ENCODE peak calls at places on chromosomes 3 and 15, in five cellular contexts. P is suprapubic skin, R is spleen, C is GM12891, Y is GM23338. A is an unnamed sample.

GRCh38 chr3:196636369-196637349 is 2.8 kb upstream of the NRROS start:
- DNase-seq in P (no peak), R (peak), C (no peak), Y (no peak), A (no peak)

GRCh38 chr3:62188547-62189375 is 184.6 kb downstream of the FEZF2 start:
- DNase-seq in P (peak), R (peak), C (peak), Y (peak), A (peak)

GRCh38 chr3:270688-271087 is 74.1 kb downstream of the CHL1 start:
- DNase-seq in P (no peak), R (no peak), C (no peak), Y (no peak), A (no peak)

GRCh38 chr3:153159771-153160397 is 2.1 kb upstream of the RAP2B start:
- DNase-seq in P (no peak), R (peak), C (no peak), Y (no peak), A (no peak)

GRCh38 chr3:164326714-164327113 is 751.6 kb downstream of the SI start:
- DNase-seq in P (no peak), R (no peak), C (no peak), Y (no peak), A (no peak)

GRCh38 chr3:124459678-124460077 is 270.6 kb upstream of the UMPS start:
- DNase-seq in P (no peak), R (no peak), C (no peak), Y (no peak), A (no peak)

GRCh38 chr15:24848050-24848449 is 106.7 kb upstream of the SNRPN start:
- DNase-seq in P (no peak), R (no peak), C (peak), Y (peak), A (no peak)

GRCh38 chr3:196064006-196064405 is 17.9 kb downstream of the TFRC start:
- DNase-seq in P (no peak), R (no peak), C (no peak), Y (no peak), A (no peak)

GRCh38 chr3:59710556-59710953 is 660.7 kb upstream of the CFAP20DC start:
- DNase-seq in P (no peak), R (no peak), C (no peak), Y (no peak), A (no peak)

GRCh38 chr15:34119291-34119690 is 17.4 kb downstream of the PGBD4 start:
- DNase-seq in P (no peak), R (no peak), C (no peak), Y (no peak), A (no peak)

GRCh38 chr15:34124656-34125055 is 22.8 kb downstream of the PGBD4 start:
- DNase-seq in P (no peak), R (no peak), C (no peak), Y (no peak), A (no peak)

GRCh38 chr15:34126522-34126921 is 24.6 kb downstream of the PGBD4 start:
- DNase-seq in P (no peak), R (no peak), C (no peak), Y (peak), A (no peak)

GRCh38 chr15:34125945-34126344 is 24.1 kb downstream of the PGBD4 start:
- DNase-seq in P (no peak), R (no peak), C (no peak), Y (no peak), A (no peak)

GRCh38 chr15:34122771-34123183 is 20.9 kb downstream of the PGBD4 start:
- DNase-seq in P (no peak), R (no peak), C (no peak), Y (no peak), A (no peak)
- TF ChIP-seq POLR2AphosphoS5 in P (no peak), R (no peak), C (no peak), Y (no peak), A (no peak)

GRCh38 chr15:63939531-63940130 is 105.9 kb upstream of the HERC1 start:
- DNase-seq in P (no peak), R (no peak), C (no peak), Y (no peak), A (peak)
- TF ChIP-seq POLR2AphosphoS5 in P (no peak), R (peak), C (no peak), Y (no peak), A (no peak)

GRCh38 chr15:83014205-83014653 is 2.8 kb upstream of the C15orf40 start:
- DNase-seq in P (no peak), R (no peak), C (no peak), Y (no peak), A (no peak)
- TF ChIP-seq POLR2AphosphoS5 in P (no peak), R (peak), C (peak), Y (peak), A (no peak)

GRCh38 chr15:101635944-101636727 is 16.0 kb downstream of the TM2D3 start:
- DNase-seq in P (no peak), R (no peak), C (no peak), Y (no peak), A (no peak)
- TF ChIP-seq POLR2AphosphoS5 in P (no peak), R (no peak), C (no peak), Y (no peak), A (no peak)

GRCh38 chr3:52204337-52205073 is 6.5 kb downstream of the ALAS1 start:
- DNase-seq in P (no peak), R (peak), C (no peak), Y (no peak), A (peak)
- TF ChIP-seq POLR2AphosphoS5 in P (no peak), R (no peak), C (no peak), Y (no peak), A (no peak)

GRCh38 chr3:189132125-189132744 is 39.5 kb upstream of the TPRG1 start:
- DNase-seq in P (no peak), R (peak), C (no peak), Y (no peak), A (peak)
- TF ChIP-seq POLR2AphosphoS5 in P (no peak), R (peak), C (no peak), Y (no peak), A (no peak)

DNA sequence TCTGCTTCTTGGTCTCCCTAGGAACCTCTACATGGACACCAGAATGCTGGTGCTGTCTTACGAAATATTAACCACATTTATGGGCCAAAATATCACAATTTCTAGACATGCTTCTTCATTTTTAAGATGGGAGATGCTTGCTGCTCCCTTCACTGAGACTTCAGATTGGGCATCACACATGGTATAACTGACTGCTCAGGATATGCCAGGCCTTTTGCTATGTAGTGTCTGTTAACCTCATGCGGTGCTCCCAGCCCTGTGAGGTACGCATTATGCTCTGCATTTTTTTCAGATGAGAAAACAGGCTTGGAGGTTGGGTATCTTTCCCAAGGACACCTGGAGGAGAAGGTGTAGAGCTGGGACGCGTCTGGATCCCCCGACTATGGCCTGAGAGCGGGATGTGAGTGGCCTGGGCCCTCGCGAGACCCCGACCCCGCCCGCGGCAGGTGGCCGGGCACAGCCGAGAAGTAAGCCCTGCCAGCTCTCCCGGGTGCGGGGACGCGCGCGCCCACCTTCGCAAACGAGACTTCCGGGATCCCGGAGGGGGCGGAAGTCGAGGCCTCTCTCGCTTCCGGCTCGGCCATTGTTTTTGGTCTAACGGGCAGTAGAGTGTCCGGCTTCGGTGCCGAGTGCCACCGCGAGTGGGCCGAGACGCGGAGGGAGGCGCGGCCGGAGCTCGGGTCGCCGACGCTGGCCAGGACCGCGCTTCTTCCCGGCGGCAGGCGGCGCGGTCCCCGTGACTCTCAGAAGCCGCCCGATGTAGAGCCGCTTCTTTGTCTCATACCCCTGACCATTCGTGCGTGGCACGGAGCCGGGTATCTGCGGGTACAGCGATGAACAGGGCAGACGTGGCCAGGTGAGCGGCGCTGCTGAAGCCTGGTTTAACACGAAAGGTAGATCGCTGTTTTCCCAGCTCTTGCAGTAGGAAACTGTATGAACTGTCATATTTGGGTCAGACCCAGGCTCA is at the start of gene ZKSCAN7:
- DNase-seq in P (peak), R (peak), C (peak), Y (peak), A (peak)
- TF ChIP-seq POLR2AphosphoS5 in P (no peak), R (peak), C (peak), Y (peak), A (no peak)

GRCh38 chr3:66661628-66662027 is 160.8 kb upstream of the LRIG1 start:
- DNase-seq in P (no peak), R (no peak), C (no peak), Y (no peak), A (no peak)
- TF ChIP-seq POLR2AphosphoS5 in P (no peak), R (no peak), C (no peak), Y (no peak), A (no peak)

DNA sequence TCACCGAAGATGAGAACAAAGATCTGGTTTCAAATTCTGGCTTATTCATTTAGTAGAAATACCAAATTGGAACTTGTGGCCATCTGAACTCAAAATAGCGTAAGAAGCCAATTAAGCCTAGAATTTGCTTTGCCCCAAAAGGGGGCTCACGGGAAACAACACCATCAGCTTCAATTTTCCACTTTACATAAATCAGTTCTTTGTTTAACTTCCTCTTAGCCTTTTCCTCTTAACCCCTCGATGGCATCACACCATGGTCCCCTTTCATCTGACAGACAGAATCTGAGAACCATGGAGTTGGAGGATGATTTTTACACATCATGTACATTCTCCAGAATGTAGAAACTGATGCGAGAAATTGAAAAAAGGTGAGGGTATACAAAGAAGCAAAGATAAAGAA is 207.0 kb downstream of the FOXP1 start:
- DNase-seq in P (no peak), R (no peak), C (no peak), Y (no peak), A (no peak)
- TF ChIP-seq POLR2AphosphoS5 in P (no peak), R (no peak), C (no peak), Y (no peak), A (no peak)

GRCh38 chr3:14943042-14943441 is 4.3 kb upstream of the NR2C2 start:
- DNase-seq in P (no peak), R (no peak), C (no peak), Y (no peak), A (no peak)

GRCh38 chr3:14947105-14947885 is at the start of gene NR2C2:
- DNase-seq in P (peak), R (peak), C (peak), Y (peak), A (peak)

GRCh38 chr3:14946749-14947104 is 656 bp upstream of the NR2C2 start:
- DNase-seq in P (no peak), R (no peak), C (no peak), Y (no peak), A (no peak)

GRCh38 chr3:14938964-14939363 is 8.4 kb upstream of the NR2C2 start:
- DNase-seq in P (no peak), R (no peak), C (no peak), Y (no peak), A (no peak)

GRCh38 chr3:14941871-14942270 is 5.5 kb upstream of the NR2C2 start:
- DNase-seq in P (no peak), R (no peak), C (no peak), Y (peak), A (no peak)
- TF ChIP-seq POLR2AphosphoS5 in P (no peak), R (no peak), C (no peak), Y (no peak), A (no peak)